ENCODE peak calls at places on chromosomes 2 and 18, in seven cellular contexts. One of them, this sample, is unnamed.

GRCh38 chr18:28040720-28041119 is 136.2 kb downstream of the CDH2 start:
- DNase-seq in cardiac fibroblast: no peak
- DNase-seq in tibial artery: no peak
- DNase-seq in A673: no peak
- DNase-seq in DND-41: no peak
- DNase-seq in RWPE2: no peak
- DNase-seq in A549: no peak
- DNase-seq in this sample: no peak

GRCh38 chr2:217835931-217836881 is 166.6 kb downstream of the TNS1 start:
- DNase-seq in A673: peak; percentile 46
- DNase-seq in A549: no peak
- DNase-seq in tibial artery: peak; percentile 82
- DNase-seq in RWPE2: no peak
- DNase-seq in DND-41: no peak
- DNase-seq in cardiac fibroblast: peak; percentile 98
- DNase-seq in this sample: peak; percentile 92

GRCh38 chr2:120851116-120851773 is 115.6 kb downstream of the GLI2 start:
- DNase-seq in RWPE2: peak; percentile 19
- DNase-seq in A673: no peak
- DNase-seq in tibial artery: no peak
- DNase-seq in A549: no peak
- DNase-seq in cardiac fibroblast: no peak
- DNase-seq in DND-41: no peak
- DNase-seq in this sample: no peak

GRCh38 chr2:234997389-234997788 is 45.6 kb downstream of the SH3BP4 start:
- DNase-seq in A549: no peak
- DNase-seq in cardiac fibroblast: no peak
- DNase-seq in A673: no peak
- DNase-seq in DND-41: no peak
- DNase-seq in RWPE2: no peak
- DNase-seq in tibial artery: no peak
- DNase-seq in this sample: no peak

GRCh38 chr18:43642647-43643046 is 365.4 kb upstream of the SYT4 start:
- DNase-seq in DND-41: no peak
- DNase-seq in tibial artery: no peak
- DNase-seq in cardiac fibroblast: no peak
- DNase-seq in RWPE2: no peak
- DNase-seq in A549: no peak
- DNase-seq in A673: no peak
- DNase-seq in this sample: no peak

GRCh38 chr18:77114564-77115391 is 17.8 kb downstream of the MBP start:
- DNase-seq in cardiac fibroblast: peak; percentile 96
- DNase-seq in DND-41: peak; percentile 49
- DNase-seq in tibial artery: peak; percentile 93
- DNase-seq in RWPE2: peak; percentile 97
- DNase-seq in A673: no peak
- DNase-seq in A549: peak; percentile 84
- DNase-seq in this sample: peak; percentile 88

GRCh38 chr2:149329068-149329467 is 1.3 kb upstream of the LYPD6 start:
- DNase-seq in A673: peak; percentile 13
- DNase-seq in tibial artery: no peak
- DNase-seq in cardiac fibroblast: no peak
- DNase-seq in RWPE2: no peak
- DNase-seq in A549: no peak
- DNase-seq in DND-41: no peak
- DNase-seq in this sample: no peak

GRCh38 chr2:99476629-99477028 is 13.2 kb downstream of the REV1 start:
- DNase-seq in DND-41: no peak
- DNase-seq in RWPE2: no peak
- DNase-seq in cardiac fibroblast: no peak
- DNase-seq in A673: no peak
- DNase-seq in A549: no peak
- DNase-seq in tibial artery: no peak
- DNase-seq in this sample: no peak

GRCh38 chr2:41906325-41906700 is 141.5 kb upstream of the PKDCC start:
- DNase-seq in cardiac fibroblast: peak; percentile 41
- DNase-seq in RWPE2: no peak
- DNase-seq in A673: peak; percentile 30
- DNase-seq in tibial artery: no peak
- DNase-seq in DND-41: no peak
- DNase-seq in A549: no peak
- DNase-seq in this sample: peak; percentile 49

GRCh38 chr2:98601532-98602132 is 6.7 kb downstream of the COA5 start:
- DNase-seq in RWPE2: no peak
- DNase-seq in DND-41: peak; percentile 23
- DNase-seq in cardiac fibroblast: peak; percentile 56
- DNase-seq in A673: peak; percentile 12
- DNase-seq in A549: peak; percentile 52
- DNase-seq in tibial artery: no peak
- DNase-seq in this sample: no peak

GRCh38 chr18:47871288-47871687 is 59.2 kb downstream of the SMAD2 start:
- DNase-seq in cardiac fibroblast: no peak
- DNase-seq in DND-41: no peak
- DNase-seq in tibial artery: no peak
- DNase-seq in RWPE2: no peak
- DNase-seq in A673: no peak
- DNase-seq in A549: no peak
- DNase-seq in this sample: no peak

GRCh38 chr2:224646242-224646846 is 61.2 kb upstream of the CUL3 start:
- DNase-seq in A549: peak; percentile 8
- DNase-seq in RWPE2: no peak
- DNase-seq in tibial artery: no peak
- DNase-seq in A673: peak; percentile 74
- DNase-seq in DND-41: peak; percentile 30
- DNase-seq in cardiac fibroblast: peak; percentile 17
- DNase-seq in this sample: no peak

GRCh38 chr2:24837996-24838513 is 44.8 kb downstream of the CENPO start:
- DNase-seq in DND-41: no peak
- DNase-seq in RWPE2: no peak
- DNase-seq in A549: no peak
- DNase-seq in tibial artery: no peak
- DNase-seq in A673: no peak
- DNase-seq in cardiac fibroblast: no peak
- DNase-seq in this sample: no peak

GRCh38 chr2:55923091-55923977 is at the start of gene EFEMP1:
- DNase-seq in DND-41: no peak
- DNase-seq in A549: peak; percentile 41
- DNase-seq in tibial artery: peak; percentile 83
- DNase-seq in RWPE2: peak; percentile 79
- DNase-seq in cardiac fibroblast: peak; percentile 89
- DNase-seq in A673: no peak
- DNase-seq in this sample: peak; percentile 83

GRCh38 chr2:75311993-75312392 is 112.7 kb upstream of the TACR1 start:
- DNase-seq in cardiac fibroblast: no peak
- DNase-seq in A549: no peak
- DNase-seq in tibial artery: no peak
- DNase-seq in RWPE2: no peak
- DNase-seq in A673: no peak
- DNase-seq in DND-41: peak; percentile 7
- DNase-seq in this sample: no peak

GRCh38 chr2:3035385-3036050 is 342.1 kb downstream of the EIPR1 start:
- DNase-seq in DND-41: no peak
- DNase-seq in tibial artery: no peak
- DNase-seq in cardiac fibroblast: no peak
- DNase-seq in A549: no peak
- DNase-seq in RWPE2: no peak
- DNase-seq in A673: no peak
- DNase-seq in this sample: peak; percentile 45

GRCh38 chr2:101307950-101308431 is 510 bp downstream of the RNF149 start:
- DNase-seq in DND-41: peak; percentile 43
- DNase-seq in RWPE2: peak; percentile 61
- DNase-seq in cardiac fibroblast: peak; percentile 16
- DNase-seq in A549: peak; percentile 19
- DNase-seq in tibial artery: no peak
- DNase-seq in A673: peak; percentile 23
- DNase-seq in this sample: no peak

GRCh38 chr2:42931147-42931817 is 138.9 kb upstream of the HAAO start:
- DNase-seq in A549: no peak
- DNase-seq in tibial artery: no peak
- DNase-seq in cardiac fibroblast: no peak
- DNase-seq in DND-41: no peak
- DNase-seq in A673: no peak
- DNase-seq in RWPE2: no peak
- DNase-seq in this sample: no peak

GRCh38 chr2:114127372-114127771 is 237.5 kb downstream of the ACTR3 start:
- DNase-seq in A549: no peak
- DNase-seq in tibial artery: no peak
- DNase-seq in DND-41: no peak
- DNase-seq in cardiac fibroblast: no peak
- DNase-seq in RWPE2: no peak
- DNase-seq in A673: no peak
- DNase-seq in this sample: no peak

GRCh38 chr18:44909191-44909719 is 228.6 kb downstream of the SETBP1 start:
- DNase-seq in RWPE2: no peak
- DNase-seq in tibial artery: no peak
- DNase-seq in A549: no peak
- DNase-seq in cardiac fibroblast: peak; percentile 12
- DNase-seq in A673: no peak
- DNase-seq in DND-41: peak; percentile 38
- DNase-seq in this sample: no peak

GRCh38 chr2:29201979-29202378 is 86.8 kb downstream of the CLIP4 start:
- DNase-seq in RWPE2: no peak
- DNase-seq in DND-41: no peak
- DNase-seq in tibial artery: no peak
- DNase-seq in A549: no peak
- DNase-seq in A673: no peak
- DNase-seq in cardiac fibroblast: no peak
- DNase-seq in this sample: no peak

GRCh38 chr2:126200538-126200937 is 455.4 kb upstream of the GYPC start:
- DNase-seq in cardiac fibroblast: no peak
- DNase-seq in A549: no peak
- DNase-seq in A673: no peak
- DNase-seq in RWPE2: no peak
- DNase-seq in DND-41: no peak
- DNase-seq in tibial artery: no peak
- DNase-seq in this sample: no peak

GRCh38 chr18:35038881-35039491 is 2.2 kb upstream of the MAPRE2 start:
- DNase-seq in A549: no peak
- DNase-seq in DND-41: no peak
- DNase-seq in A673: no peak
- DNase-seq in RWPE2: no peak
- DNase-seq in cardiac fibroblast: no peak
- DNase-seq in tibial artery: no peak
- DNase-seq in this sample: no peak

GRCh38 chr18:59799383-59800015 is 100.3 kb upstream of the PMAIP1 start:
- DNase-seq in A549: no peak
- DNase-seq in tibial artery: no peak
- DNase-seq in DND-41: no peak
- DNase-seq in cardiac fibroblast: peak; percentile 31
- DNase-seq in RWPE2: no peak
- DNase-seq in A673: no peak
- DNase-seq in this sample: no peak

GRCh38 chr2:208983476-208983875 is 440.4 kb upstream of the MAP2 start:
- DNase-seq in A673: no peak
- DNase-seq in A549: no peak
- DNase-seq in RWPE2: no peak
- DNase-seq in DND-41: no peak
- DNase-seq in cardiac fibroblast: no peak
- DNase-seq in tibial artery: no peak
- DNase-seq in this sample: no peak

GRCh38 chr18:49725809-49726514 is 87.4 kb downstream of the ACAA2 start:
- DNase-seq in cardiac fibroblast: peak; percentile 99
- DNase-seq in DND-41: no peak
- DNase-seq in RWPE2: no peak
- DNase-seq in A673: peak; percentile 95
- DNase-seq in tibial artery: peak; percentile 66
- DNase-seq in A549: peak; percentile 18
- DNase-seq in this sample: no peak
- H3K4me3 ChIP-seq in cardiac fibroblast: no peak overlapping the region
- H3K4me3 ChIP-seq in DND-41: no peak overlapping the region
- H3K4me3 ChIP-seq in RWPE2: no peak overlapping the region
- H3K4me3 ChIP-seq in A673: no peak overlapping the region
- H3K4me3 ChIP-seq in tibial artery: no peak overlapping the region
- H3K4me3 ChIP-seq in A549: no peak overlapping the region
- H3K4me3 ChIP-seq in this sample: no peak overlapping the region

GRCh38 chr2:219281588-219281987 is 2.4 kb downstream of the DNAJB2 start:
- DNase-seq in cardiac fibroblast: no peak
- DNase-seq in DND-41: no peak
- DNase-seq in RWPE2: no peak
- DNase-seq in A673: no peak
- DNase-seq in tibial artery: no peak
- DNase-seq in A549: no peak
- DNase-seq in this sample: no peak
- H3K4me3 ChIP-seq in cardiac fibroblast: no peak overlapping the region
- H3K4me3 ChIP-seq in DND-41: no peak overlapping the region
- H3K4me3 ChIP-seq in RWPE2: no peak overlapping the region
- H3K4me3 ChIP-seq in A673: no peak overlapping the region
- H3K4me3 ChIP-seq in tibial artery: no peak overlapping the region
- H3K4me3 ChIP-seq in A549: no peak overlapping the region
- H3K4me3 ChIP-seq in this sample: no peak overlapping the region

GRCh38 chr2:238853724-238854123 is 5.8 kb downstream of the TWIST2 start:
- DNase-seq in cardiac fibroblast: no peak
- DNase-seq in A549: no peak
- DNase-seq in RWPE2: no peak
- DNase-seq in DND-41: no peak
- DNase-seq in A673: no peak
- DNase-seq in tibial artery: no peak
- DNase-seq in this sample: no peak
- H3K4me3 ChIP-seq in cardiac fibroblast: no peak overlapping the region
- H3K4me3 ChIP-seq in A549: no peak overlapping the region
- H3K4me3 ChIP-seq in RWPE2: no peak overlapping the region
- H3K4me3 ChIP-seq in DND-41: no peak overlapping the region
- H3K4me3 ChIP-seq in A673: no peak overlapping the region
- H3K4me3 ChIP-seq in tibial artery: no peak overlapping the region
- H3K4me3 ChIP-seq in this sample: no peak overlapping the region

GRCh38 chr18:49073431-49073830 is 122.7 kb upstream of the SMAD7 start:
- DNase-seq in RWPE2: no peak
- DNase-seq in cardiac fibroblast: no peak
- DNase-seq in tibial artery: no peak
- DNase-seq in A549: no peak
- DNase-seq in DND-41: no peak
- DNase-seq in A673: no peak
- DNase-seq in this sample: no peak
- H3K4me3 ChIP-seq in RWPE2: no peak overlapping the region
- H3K4me3 ChIP-seq in cardiac fibroblast: no peak overlapping the region
- H3K4me3 ChIP-seq in tibial artery: no peak overlapping the region
- H3K4me3 ChIP-seq in A549: no peak overlapping the region
- H3K4me3 ChIP-seq in DND-41: no peak overlapping the region
- H3K4me3 ChIP-seq in A673: no peak overlapping the region
- H3K4me3 ChIP-seq in this sample: no peak overlapping the region

This sample was measured in coronary artery.